ENCODE peak calls at places on chromosomes 12 and 14, in five cellular contexts. One of them, this sample, is unnamed.

GRCh38 chr12:49838973-49839633 is 3.8 kb downstream of the BCDIN3D start:
- DNase-seq in uterus: no peak
- DNase-seq in IMR-90: peak
- DNase-seq in psoas muscle: no peak
- DNase-seq in tibial artery: no peak
- DNase-seq in this sample: no peak

GRCh38 chr12:126582231-126582630 is 1517.0 kb downstream of the AACS start:
- DNase-seq in uterus: no peak
- DNase-seq in IMR-90: no peak
- DNase-seq in psoas muscle: no peak
- DNase-seq in tibial artery: no peak
- DNase-seq in this sample: peak

GRCh38 chr12:5088586-5089264 is 45.0 kb downstream of the KCNA5 start:
- DNase-seq in uterus: peak
- DNase-seq in IMR-90: peak
- DNase-seq in psoas muscle: no peak
- DNase-seq in tibial artery: no peak
- DNase-seq in this sample: peak

GRCh38 chr12:100268835-100269564 is 2.0 kb downstream of the SCYL2 start:
- DNase-seq in uterus: no peak
- DNase-seq in IMR-90: peak
- DNase-seq in psoas muscle: no peak
- DNase-seq in tibial artery: no peak
- DNase-seq in this sample: no peak

GRCh38 chr14:63478024-63478423 is 65.2 kb downstream of the PPP2R5E start:
- DNase-seq in uterus: no peak
- DNase-seq in IMR-90: no peak
- DNase-seq in psoas muscle: no peak
- DNase-seq in tibial artery: no peak
- DNase-seq in this sample: no peak

GRCh38 chr14:96960598-96961116 is 163.5 kb downstream of the VRK1 start:
- DNase-seq in uterus: no peak
- DNase-seq in IMR-90: no peak
- DNase-seq in psoas muscle: no peak
- DNase-seq in tibial artery: no peak
- DNase-seq in this sample: no peak

GRCh38 chr14:72528059-72528950 is 365.6 kb downstream of the DPF3 start:
- DNase-seq in uterus: no peak
- DNase-seq in IMR-90: peak
- DNase-seq in psoas muscle: no peak
- DNase-seq in tibial artery: no peak
- DNase-seq in this sample: peak

GRCh38 chr14:94536836-94537235 is 24.4 kb upstream of the SERPINA4 start:
- DNase-seq in uterus: no peak
- DNase-seq in IMR-90: no peak
- DNase-seq in psoas muscle: no peak
- DNase-seq in tibial artery: no peak
- DNase-seq in this sample: peak

GRCh38 chr14:101593411-101594181 is 32.3 kb downstream of the DIO3 start:
- DNase-seq in uterus: no peak
- DNase-seq in IMR-90: no peak
- DNase-seq in psoas muscle: no peak
- DNase-seq in tibial artery: no peak
- DNase-seq in this sample: peak

GRCh38 chr12:128803788-128804187 is 20.0 kb downstream of the SLC15A4 start:
- DNase-seq in uterus: no peak
- DNase-seq in IMR-90: no peak
- DNase-seq in psoas muscle: peak
- DNase-seq in tibial artery: no peak
- DNase-seq in this sample: no peak

GRCh38 chr14:78445275-78445674 is 275.1 kb downstream of the NRXN3 start:
- DNase-seq in uterus: no peak
- DNase-seq in IMR-90: no peak
- DNase-seq in psoas muscle: no peak
- DNase-seq in tibial artery: no peak
- DNase-seq in this sample: no peak

GRCh38 chr14:99754141-99755067 is 38.8 kb upstream of the EML1 start:
- DNase-seq in uterus: peak
- DNase-seq in IMR-90: no peak
- DNase-seq in psoas muscle: no peak
- DNase-seq in tibial artery: peak
- DNase-seq in this sample: peak

GRCh38 chr12:107415066-107415465 is 270.5 kb upstream of the PWP1 start:
- DNase-seq in uterus: no peak
- DNase-seq in IMR-90: peak
- DNase-seq in psoas muscle: no peak
- DNase-seq in tibial artery: no peak
- DNase-seq in this sample: peak

GRCh38 chr12:69419701-69420100 is 50.5 kb upstream of the FRS2 start:
- DNase-seq in uterus: no peak
- DNase-seq in IMR-90: no peak
- DNase-seq in psoas muscle: no peak
- DNase-seq in tibial artery: no peak
- DNase-seq in this sample: no peak

GRCh38 chr14:94364964-94365363 is 23.4 kb downstream of the SERPINA1 start:
- DNase-seq in uterus: no peak
- DNase-seq in IMR-90: no peak
- DNase-seq in psoas muscle: no peak
- DNase-seq in tibial artery: no peak
- DNase-seq in this sample: no peak

GRCh38 chr14:39430762-39431415 is 1.3 kb downstream of the FBXO33 start:
- DNase-seq in uterus: no peak
- DNase-seq in IMR-90: peak
- DNase-seq in psoas muscle: no peak
- DNase-seq in tibial artery: no peak
- DNase-seq in this sample: no peak

GRCh38 chr14:21078287-21078686 is 8.2 kb downstream of the ARHGEF40 start:
- DNase-seq in uterus: no peak
- DNase-seq in IMR-90: no peak
- DNase-seq in psoas muscle: no peak
- DNase-seq in tibial artery: no peak
- DNase-seq in this sample: no peak

GRCh38 chr14:34604990-34605389 is 25.0 kb downstream of the SNX6 start:
- DNase-seq in uterus: no peak
- DNase-seq in IMR-90: peak
- DNase-seq in psoas muscle: no peak
- DNase-seq in tibial artery: no peak
- DNase-seq in this sample: no peak

GRCh38 chr12:16359512-16360491 is 12.4 kb downstream of the MGST1 start:
- DNase-seq in uterus: no peak
- DNase-seq in IMR-90: peak
- DNase-seq in psoas muscle: peak
- DNase-seq in tibial artery: no peak
- DNase-seq in this sample: peak

GRCh38 chr14:73240816-73241480 is 3.6 kb downstream of the PAPLN start:
- DNase-seq in uterus: no peak
- DNase-seq in IMR-90: no peak
- DNase-seq in psoas muscle: no peak
- DNase-seq in tibial artery: no peak
- DNase-seq in this sample: no peak

GRCh38 chr14:70808402-70809237 is 693 bp downstream of the MAP3K9 start:
- DNase-seq in uterus: no peak
- DNase-seq in IMR-90: no peak
- DNase-seq in psoas muscle: peak
- DNase-seq in tibial artery: no peak
- DNase-seq in this sample: no peak

GRCh38 chr12:95358111-95359083 is 115.6 kb upstream of the METAP2 start:
- DNase-seq in uterus: no peak
- DNase-seq in IMR-90: peak
- DNase-seq in psoas muscle: no peak
- DNase-seq in tibial artery: no peak
- DNase-seq in this sample: no peak

GRCh38 chr12:124002021-124002640 is 29.1 kb downstream of the ZNF664 start:
- DNase-seq in uterus: no peak
- DNase-seq in IMR-90: no peak
- DNase-seq in psoas muscle: no peak
- DNase-seq in tibial artery: no peak
- DNase-seq in this sample: no peak

GRCh38 chr12:5577239-5577638 is 145.3 kb downstream of the NTF3 start:
- DNase-seq in uterus: no peak
- DNase-seq in IMR-90: no peak
- DNase-seq in psoas muscle: peak
- DNase-seq in tibial artery: no peak
- DNase-seq in this sample: no peak

GRCh38 chr12:94460594-94460959 is 910 bp upstream of the CEP83 start:
- DNase-seq in uterus: no peak
- DNase-seq in IMR-90: no peak
- DNase-seq in psoas muscle: no peak
- DNase-seq in tibial artery: no peak
- DNase-seq in this sample: no peak

GRCh38 chr14:32508281-32508680 is 179.2 kb downstream of the AKAP6 start:
- DNase-seq in uterus: no peak
- DNase-seq in IMR-90: peak
- DNase-seq in psoas muscle: no peak
- DNase-seq in tibial artery: no peak
- DNase-seq in this sample: no peak

GRCh38 chr14:103534576-103535061 is 5.6 kb downstream of the TRMT61A start:
- DNase-seq in uterus: peak
- DNase-seq in IMR-90: no peak
- DNase-seq in psoas muscle: no peak
- DNase-seq in tibial artery: no peak
- DNase-seq in this sample: no peak

GRCh38 chr12:45745861-45746277 is 16.4 kb downstream of the ARID2 start:
- DNase-seq in uterus: no peak
- DNase-seq in IMR-90: peak
- DNase-seq in psoas muscle: no peak
- DNase-seq in tibial artery: no peak
- DNase-seq in this sample: no peak

GRCh38 chr14:54688229-54688628 is 121.3 kb downstream of the SAMD4A start:
- DNase-seq in uterus: no peak
- DNase-seq in IMR-90: no peak
- DNase-seq in psoas muscle: no peak
- DNase-seq in tibial artery: no peak
- DNase-seq in this sample: no peak

GRCh38 chr12:18153826-18154225 is 63.8 kb upstream of the RERGL start:
- DNase-seq in uterus: no peak
- DNase-seq in IMR-90: no peak
- DNase-seq in psoas muscle: no peak
- DNase-seq in tibial artery: no peak
- DNase-seq in this sample: no peak

GRCh38 chr12:58841058-58841798 is 79.1 kb downstream of the LRIG3 start:
- DNase-seq in uterus: no peak
- DNase-seq in IMR-90: no peak
- DNase-seq in psoas muscle: no peak
- DNase-seq in tibial artery: no peak
- DNase-seq in this sample: no peak

GRCh38 chr12:91037301-91037700 is 20.5 kb downstream of the KERA start:
- DNase-seq in uterus: no peak
- DNase-seq in IMR-90: peak
- DNase-seq in psoas muscle: no peak
- DNase-seq in tibial artery: no peak
- DNase-seq in this sample: no peak

GRCh38 chr12:91778938-91779400 is 366.7 kb downstream of the BTG1 start:
- DNase-seq in uterus: peak
- DNase-seq in IMR-90: peak
- DNase-seq in psoas muscle: no peak
- DNase-seq in tibial artery: no peak
- DNase-seq in this sample: peak

DNA sequence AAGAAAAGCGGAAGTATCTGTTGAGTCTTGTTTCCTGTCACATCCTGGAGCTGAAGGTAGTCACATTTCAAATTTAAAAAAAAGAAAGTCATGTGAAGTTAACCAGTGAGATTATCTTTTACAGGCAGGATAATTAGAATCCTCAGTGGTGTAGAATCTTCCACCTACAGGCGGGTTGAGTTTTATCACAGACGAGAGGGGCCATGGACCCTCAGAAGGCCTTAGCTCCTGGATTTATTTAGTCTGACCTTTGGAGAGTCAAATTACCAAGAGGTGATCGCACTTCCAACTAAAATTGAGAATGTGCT is 13.0 kb upstream of the GNG2 start:
- DNase-seq in uterus: no peak
- DNase-seq in IMR-90: no peak
- DNase-seq in psoas muscle: no peak
- DNase-seq in tibial artery: no peak
- DNase-seq in this sample: no peak
- H3K4me3 ChIP-seq in uterus: no peak
- H3K4me3 ChIP-seq in IMR-90: no peak
- H3K4me3 ChIP-seq in psoas muscle: no peak
- H3K4me3 ChIP-seq in tibial artery: no peak
- H3K4me3 ChIP-seq in this sample: no peak

GRCh38 chr12:96720363-96720705 is 186.7 kb upstream of the NEDD1 start:
- DNase-seq in uterus: no peak
- DNase-seq in IMR-90: no peak
- DNase-seq in psoas muscle: no peak
- DNase-seq in tibial artery: no peak
- DNase-seq in this sample: peak

GRCh38 chr12:96714199-96714598 is 192.9 kb upstream of the NEDD1 start:
- DNase-seq in uterus: no peak
- DNase-seq in IMR-90: no peak
- DNase-seq in psoas muscle: no peak
- DNase-seq in tibial artery: no peak
- DNase-seq in this sample: no peak

DNA sequence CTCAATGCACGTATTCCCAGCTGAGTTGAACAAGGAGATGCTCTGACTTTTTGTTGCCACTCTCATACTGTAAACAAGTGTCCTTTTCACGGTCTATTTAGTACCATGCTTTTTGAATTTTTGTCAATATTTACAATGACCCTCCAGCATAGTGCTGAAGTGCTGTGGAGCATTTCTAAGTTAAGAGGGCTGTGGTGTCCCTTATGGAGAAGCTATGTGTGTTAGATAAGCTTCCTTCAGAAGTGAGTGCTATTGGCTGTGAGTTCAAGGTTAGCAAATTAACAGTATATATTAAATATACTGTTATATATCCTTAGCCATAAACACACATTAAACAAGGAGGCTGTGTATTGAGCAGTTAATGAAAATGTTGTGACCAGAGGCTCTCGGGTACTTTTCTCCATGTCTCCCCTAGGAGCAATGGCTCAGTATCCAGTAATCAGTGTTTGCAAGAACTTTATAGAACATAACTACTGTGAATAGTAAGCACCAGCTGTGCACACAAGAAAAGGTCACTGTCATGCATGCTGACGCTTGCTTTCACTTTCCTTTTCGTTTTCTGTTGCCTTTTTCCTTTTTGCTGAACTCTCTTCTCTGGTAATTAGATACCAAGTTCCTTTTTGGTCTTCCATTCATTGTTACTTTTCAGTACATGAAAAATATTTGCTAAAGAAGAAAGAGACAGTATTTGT is 187.2 kb upstream of the NEDD1 start:
- DNase-seq in uterus: no peak
- DNase-seq in IMR-90: peak
- DNase-seq in psoas muscle: no peak
- DNase-seq in tibial artery: no peak
- DNase-seq in this sample: no peak
- H3K4me3 ChIP-seq in uterus: no peak
- H3K4me3 ChIP-seq in IMR-90: peak
- H3K4me3 ChIP-seq in psoas muscle: peak
- H3K4me3 ChIP-seq in tibial artery: peak
- H3K4me3 ChIP-seq in this sample: peak

GRCh38 chr14:53109688-53110041 is 43.5 kb downstream of the DDHD1 start:
- DNase-seq in uterus: no peak
- DNase-seq in IMR-90: no peak
- DNase-seq in psoas muscle: no peak
- DNase-seq in tibial artery: no peak
- DNase-seq in this sample: no peak
- H3K4me3 ChIP-seq in uterus: no peak
- H3K4me3 ChIP-seq in IMR-90: no peak
- H3K4me3 ChIP-seq in psoas muscle: no peak
- H3K4me3 ChIP-seq in tibial artery: no peak
- H3K4me3 ChIP-seq in this sample: no peak

GRCh38 chr12:47077206-47078085 is 2.0 kb upstream of the PCED1B start:
- DNase-seq in uterus: no peak
- DNase-seq in IMR-90: no peak
- DNase-seq in psoas muscle: no peak
- DNase-seq in tibial artery: no peak
- DNase-seq in this sample: no peak
- H3K4me3 ChIP-seq in uterus: peak
- H3K4me3 ChIP-seq in IMR-90: peak
- H3K4me3 ChIP-seq in psoas muscle: no peak
- H3K4me3 ChIP-seq in tibial artery: peak
- H3K4me3 ChIP-seq in this sample: peak

This sample was measured in MG63.